ENCODE peak calls at places on chromosomes 16 and 17, in ten cellular contexts. L, M, P, V, E, J, Q, K, T and O are unnamed samples. For H3K36me3, the result is how much of the 10 kb centered on the place peaks cover.

GRCh38 chr16:63361032-63361624 is 1324.9 kb upstream of the CDH8 start:
- DNase-seq in J (peak), K (peak), M (no peak), E (no peak), Q (no peak), P (no peak), V (no peak), T (peak), L (no peak), O (peak)

GRCh38 chr16:65773319-65773874 is 593.1 kb upstream of the CDH5 start:
- DNase-seq in L (no peak), J (no peak), P (no peak), M (no peak), T (peak), E (no peak), K (no peak), Q (no peak), V (no peak), O (no peak)

GRCh38 chr16:20611975-20612471 is 35.9 kb upstream of the ACSM2B start:
- DNase-seq in T (no peak), Q (no peak), L (no peak), M (no peak), K (peak), P (no peak), J (no peak), V (no peak), E (peak), O (peak)

GRCh38 chr16:1258906-1259759 is 3.3 kb downstream of the TPSD1 start:
- DNase-seq in J (peak), P (peak), K (no peak), M (no peak), T (peak), Q (no peak), E (no peak), L (no peak), V (no peak), O (no peak)

GRCh38 chr17:7250655-7251329 is 742 bp downstream of the CTDNEP1 start:
- DNase-seq in T (no peak), M (no peak), E (no peak), J (no peak), K (no peak), P (no peak), V (no peak), Q (no peak), L (peak), O (peak)

GRCh38 chr17:48510761-48511604 is 19.8 kb downstream of the HOXB1 start:
- DNase-seq in L (no peak), J (peak), K (no peak), E (no peak), Q (peak), P (no peak), V (no peak), M (no peak), T (no peak), O (no peak)

GRCh38 chr16:55062446-55062845 is 131.8 kb downstream of the IRX5 start:
- DNase-seq in V (no peak), Q (no peak), K (no peak), M (no peak), L (no peak), P (no peak), J (no peak), T (no peak), E (no peak), O (no peak)

GRCh38 chr16:65572156-65572555 is 450.3 kb upstream of the CDH11 start:
- DNase-seq in T (no peak), V (no peak), P (no peak), K (no peak), M (no peak), Q (no peak), J (peak), L (no peak), E (no peak), O (no peak)

GRCh38 chr17:55414983-55415382 is 6.7 kb downstream of the MMD start:
- DNase-seq in E (no peak), Q (no peak), L (no peak), J (no peak), P (no peak), M (no peak), V (no peak), T (no peak), K (no peak), O (no peak)

GRCh38 chr16:69476920-69477418 is 52.5 kb downstream of the CYB5B start:
- DNase-seq in K (no peak), M (no peak), T (no peak), P (no peak), E (no peak), J (peak), L (no peak), Q (no peak), V (no peak), O (no peak)

GRCh38 chr16:17335826-17336492 is 134.8 kb downstream of the XYLT1 start:
- DNase-seq in K (no peak), L (no peak), V (no peak), J (no peak), P (peak), E (no peak), T (no peak), Q (no peak), M (peak), O (no peak)

GRCh38 chr17:55157165-55157564 is 107.6 kb upstream of the HLF start:
- DNase-seq in K (peak), T (no peak), V (no peak), J (peak), L (no peak), P (no peak), E (no peak), Q (no peak), M (no peak), O (no peak)

GRCh38 chr17:33334703-33335102 is 41.6 kb upstream of the ASIC2 start:
- DNase-seq in Q (no peak), V (no peak), K (no peak), E (no peak), P (no peak), L (no peak), T (no peak), J (no peak), M (no peak), O (no peak)

GRCh38 chr16:85858984-85859817 is 39.8 kb upstream of the IRF8 start:
- DNase-seq in T (no peak), Q (no peak), M (no peak), L (no peak), K (no peak), V (no peak), E (no peak), P (no peak), J (no peak), O (peak)

GRCh38 chr17:47945080-47945479 is 3.7 kb downstream of the PNPO start:
- DNase-seq in P (no peak), E (no peak), J (no peak), K (no peak), M (no peak), V (no peak), Q (no peak), L (peak), T (no peak), O (no peak)

GRCh38 chr17:17890773-17891759 is 54.3 kb upstream of the SREBF1 start:
- DNase-seq in J (peak), P (no peak), Q (peak), V (no peak), M (no peak), E (no peak), T (peak), L (peak), K (peak), O (peak)

GRCh38 chr17:67050476-67051154 is 6.3 kb downstream of the CACNG1 start:
- DNase-seq in M (no peak), J (no peak), L (no peak), P (no peak), V (no peak), Q (no peak), T (peak), K (no peak), E (no peak), O (no peak)

GRCh38 chr16:82589407-82589806 is 37.4 kb upstream of the CDH13 start:
- DNase-seq in M (no peak), L (no peak), Q (no peak), T (no peak), V (no peak), J (no peak), E (no peak), P (no peak), K (no peak), O (no peak)

GRCh38 chr17:49680314-49680713 is 2.4 kb upstream of the SPOP start:
- DNase-seq in T (no peak), L (no peak), K (no peak), Q (no peak), P (no peak), M (no peak), E (no peak), V (no peak), J (no peak), O (no peak)

GRCh38 chr17:2361361-2361760 is 24.1 kb downstream of the SGSM2 start:
- DNase-seq in M (no peak), J (no peak), K (peak), T (no peak), L (no peak), P (no peak), V (no peak), Q (no peak), E (no peak), O (no peak)

GRCh38 chr16:15610369-15610871 is 32.5 kb downstream of the MARF1 start:
- DNase-seq in L (no peak), V (no peak), P (no peak), Q (no peak), M (no peak), E (no peak), K (no peak), J (peak), T (no peak), O (no peak)

GRCh38 chr16:15616475-15616874 is 26.5 kb downstream of the MARF1 start:
- DNase-seq in M (no peak), J (no peak), P (no peak), K (no peak), L (no peak), E (no peak), V (no peak), T (no peak), Q (no peak), O (no peak)

GRCh38 chr16:15616068-15616467 is 26.9 kb downstream of the MARF1 start:
- DNase-seq in Q (no peak), P (no peak), M (no peak), E (no peak), J (no peak), V (no peak), K (no peak), L (no peak), T (no peak), O (no peak)

GRCh38 chr16:15611610-15612009 is 31.3 kb downstream of the MARF1 start:
- DNase-seq in P (no peak), V (no peak), T (no peak), Q (no peak), L (no peak), J (no peak), M (no peak), K (no peak), E (no peak), O (no peak)

GRCh38 chr16:15613676-15614075 is 29.3 kb downstream of the MARF1 start:
- DNase-seq in P (no peak), M (no peak), Q (no peak), T (no peak), V (no peak), L (no peak), E (no peak), J (peak), K (no peak), O (no peak)
- H3K36me3 ChIP-seq in P (half or more), M (under half), Q (half or more), T (under half), V (under half), L (half or more), E (under half), J (under half), K (under half), O (under half)

GRCh38 chr16:30764086-30764485 is 2.0 kb downstream of the RNF40 start:
- DNase-seq in J (no peak), M (no peak), V (no peak), L (no peak), K (no peak), P (no peak), T (no peak), E (no peak), Q (no peak), O (no peak)
- H3K36me3 ChIP-seq in J (under half), M (under half), V (under half), L (half or more), K (under half), P (half or more), T (half or more), E (under half), Q (half or more), O (under half)

DNA sequence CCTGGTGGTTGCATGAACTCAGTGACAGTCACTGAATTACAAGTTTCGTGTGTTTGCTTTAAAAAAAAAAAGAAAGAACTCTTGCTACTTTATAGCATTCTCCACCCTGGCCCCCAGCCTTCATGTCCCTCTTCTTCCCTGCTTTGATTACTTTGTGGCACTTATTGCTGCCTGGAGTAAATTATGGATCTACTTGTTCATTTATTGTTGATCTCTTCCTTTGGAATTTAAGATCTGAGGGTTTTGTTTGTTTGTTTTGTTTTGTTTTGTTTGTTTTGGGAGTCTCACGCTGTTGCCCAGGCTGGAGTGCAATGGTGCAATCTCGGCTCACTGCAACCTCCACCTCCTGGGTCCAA is 126.5 kb downstream of the ABCC6 start:
- DNase-seq in J (no peak), M (no peak), L (no peak), Q (no peak), K (no peak), P (no peak), V (no peak), E (no peak), T (no peak), O (no peak)
- H3K36me3 ChIP-seq in J (under half), M (under half), L (under half), Q (under half), K (under half), P (under half), V (under half), E (under half), T (under half), O (under half)

GRCh38 chr17:78992542-78993212 is 13.0 kb upstream of the LGALS3BP start:
- DNase-seq in J (no peak), V (peak), M (no peak), L (no peak), Q (no peak), K (no peak), P (peak), E (no peak), T (no peak), O (no peak)

GRCh38 chr17:78991017-78991783 is 11.5 kb upstream of the LGALS3BP start:
- DNase-seq in L (no peak), K (no peak), P (peak), E (peak), J (no peak), M (no peak), Q (no peak), T (no peak), V (peak), O (no peak)

GRCh38 chr17:78993241-78993956 is 13.7 kb upstream of the LGALS3BP start:
- DNase-seq in K (peak), P (peak), M (no peak), Q (no peak), T (peak), V (peak), L (peak), J (peak), E (peak), O (peak)

GRCh38 chr17:78990349-78991016 is 10.8 kb upstream of the LGALS3BP start:
- DNase-seq in V (no peak), M (no peak), P (peak), K (no peak), E (peak), Q (no peak), T (no peak), L (no peak), J (no peak), O (no peak)

DNA sequence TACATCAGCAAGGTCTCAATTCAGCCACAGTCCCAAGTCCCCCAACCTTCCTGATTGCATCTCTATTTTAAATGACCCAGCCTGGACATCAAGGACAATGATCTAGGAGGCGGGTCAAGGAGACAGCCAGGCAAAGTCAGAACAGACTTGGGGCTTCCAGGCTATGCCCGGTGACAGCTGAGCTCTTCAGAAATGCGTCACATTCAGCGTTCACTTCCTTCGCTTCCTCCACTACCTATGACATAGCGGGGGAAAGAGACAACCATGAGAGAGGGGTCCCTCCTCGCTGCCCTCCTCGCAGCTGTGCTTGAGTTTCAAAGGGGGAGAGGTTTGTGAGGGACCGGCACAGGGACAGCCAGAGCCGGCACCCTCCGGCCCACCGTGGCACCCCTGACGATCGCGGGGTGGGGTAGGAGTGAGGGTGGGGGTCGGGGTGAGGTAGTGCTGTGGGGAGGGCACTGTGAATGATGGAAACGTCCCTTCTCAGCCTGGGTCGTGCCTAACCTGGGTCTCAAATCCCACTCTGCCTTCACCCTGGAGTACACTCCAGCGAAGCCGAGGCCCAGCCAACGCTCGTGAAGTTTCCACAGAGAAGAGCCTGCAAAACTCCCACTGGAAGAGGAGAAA is 12.3 kb upstream of the LGALS3BP start:
- DNase-seq in T (peak), J (no peak), L (peak), V (peak), Q (no peak), K (no peak), E (peak), P (peak), M (no peak), O (no peak)
- H3K36me3 ChIP-seq in T (under half), J (half or more), L (under half), V (under half), Q (under half), K (under half), E (under half), P (half or more), M (under half), O (under half)

DNA sequence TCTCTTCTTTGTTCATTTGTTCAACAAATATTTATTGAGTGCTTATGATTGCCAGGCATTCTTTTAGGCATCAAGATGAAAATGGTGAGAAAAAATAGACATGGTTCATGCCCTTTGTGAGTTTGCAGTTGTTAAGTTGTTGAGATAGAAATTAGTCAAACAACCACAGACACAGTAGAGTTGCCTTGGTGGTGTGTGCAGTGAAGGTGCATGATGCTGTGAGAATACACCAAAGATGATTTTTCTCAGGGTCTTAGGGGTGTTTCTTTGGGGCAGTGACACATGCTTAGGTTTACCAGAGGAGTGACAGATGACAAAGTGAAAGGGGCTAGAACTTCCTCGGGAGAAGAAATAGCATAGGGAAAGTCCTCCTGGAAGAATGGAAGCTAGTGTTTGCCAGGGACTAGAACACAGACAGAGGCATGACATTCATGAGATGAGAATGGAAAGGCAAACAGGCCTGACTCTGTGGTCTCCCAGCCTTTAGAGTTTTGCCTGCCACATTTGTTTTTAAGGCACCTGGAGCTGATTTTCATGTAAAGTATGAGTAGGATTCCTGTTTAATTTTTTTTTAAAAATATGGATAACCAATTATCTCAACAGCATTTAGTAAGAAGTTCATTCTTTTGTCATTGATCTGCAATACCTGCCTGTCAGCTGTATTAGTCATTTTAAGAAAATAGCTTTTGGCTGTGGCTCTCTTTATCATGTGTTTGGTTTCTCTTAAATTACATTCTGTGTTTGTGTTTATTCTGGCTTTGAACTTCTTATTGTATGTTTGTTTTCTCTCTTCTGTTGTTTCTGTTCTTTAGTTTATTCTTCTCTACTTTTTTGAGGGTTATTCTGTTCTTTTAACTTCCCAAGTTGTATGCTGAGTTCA is 36.6 kb downstream of the CYLD start:
- DNase-seq in M (no peak), P (no peak), Q (no peak), L (no peak), J (no peak), E (no peak), V (no peak), K (no peak), T (no peak), O (no peak)
- H3K36me3 ChIP-seq in M (under half), P (under half), Q (half or more), L (under half), J (under half), E (under half), V (under half), K (under half), T (under half), O (under half)